ENCODE peak calls at places on chromosomes 7 and 10, in eight cellular contexts. J, P, H, E, L, Q, O and U are unnamed samples.

GRCh38 chr10:120172371-120172770 is 279.8 kb downstream of the SEC23IP start:
- DNase-seq in J (no peak), P (peak; percentile 37), H (no peak), E (no peak), L (no peak), Q (no peak), O (no peak), U (no peak)

GRCh38 chr10:98246911-98247820 is 20.8 kb downstream of the LOXL4 start:
- DNase-seq in J (peak; percentile 13), P (no peak), H (no peak), E (no peak), L (no peak), Q (no peak), O (peak; percentile 84), U (no peak)

GRCh38 chr10:132328738-132329137 is 3.3 kb upstream of the LRRC27 start:
- DNase-seq in J (peak; percentile 36), P (no peak), H (no peak), E (no peak), L (no peak), Q (no peak), O (no peak), U (no peak)

GRCh38 chr10:29687411-29688160 is 52.8 kb upstream of the SVIL start:
- DNase-seq in J (peak; percentile 49), P (no peak), H (no peak), E (peak; percentile 45), L (no peak), Q (no peak), O (peak; percentile 25), U (no peak)

GRCh38 chr10:64738462-64738861 is 1217.3 kb downstream of the REEP3 start:
- DNase-seq in J (no peak), P (no peak), H (no peak), E (no peak), L (no peak), Q (no peak), O (no peak), U (no peak)

GRCh38 chr10:97278491-97278989 is 13.9 kb downstream of the ARHGAP19 start:
- DNase-seq in J (peak; percentile 94), P (peak; percentile 46), H (no peak), E (peak; percentile 80), L (no peak), Q (peak; percentile 46), O (peak; percentile 93), U (no peak)

GRCh38 chr7:40937879-40938278 is 765.0 kb downstream of the INHBA start:
- DNase-seq in J (no peak), P (no peak), H (no peak), E (no peak), L (no peak), Q (no peak), O (no peak), U (no peak)

GRCh38 chr10:17061418-17061817 is 68.2 kb downstream of the CUBN start:
- DNase-seq in J (peak; percentile 30), P (peak; percentile 64), H (no peak), E (no peak), L (no peak), Q (no peak), O (peak; percentile 49), U (no peak)

GRCh38 chr7:17298840-17299476 is 506 bp downstream of the AHR start:
- DNase-seq in J (peak; percentile 42), P (no peak), H (peak; percentile 46), E (peak; percentile 49), L (peak; percentile 45), Q (peak; percentile 50), O (peak; percentile 12), U (peak; percentile 55)

GRCh38 chr7:157018997-157019591 is 8.6 kb upstream of the MNX1 start:
- DNase-seq in J (no peak), P (no peak), H (no peak), E (no peak), L (no peak), Q (peak; percentile 52), O (no peak), U (no peak)

GRCh38 chr7:121198502-121198901 is 130.3 kb upstream of the WNT16 start:
- DNase-seq in J (no peak), P (no peak), H (no peak), E (no peak), L (no peak), Q (no peak), O (no peak), U (no peak)

GRCh38 chr10:80460399-80461207 is 6.5 kb downstream of the TSPAN14 start:
- DNase-seq in J (peak; percentile 61), P (no peak), H (no peak), E (peak; percentile 29), L (peak; percentile 67), Q (no peak), O (peak; percentile 63), U (peak; percentile 77)

GRCh38 chr10:50605280-50606270 is 18.2 kb downstream of the SGMS1 start:
- DNase-seq in J (peak; percentile 98), P (peak; percentile 92), H (no peak), E (no peak), L (no peak), Q (peak; percentile 21), O (peak; percentile 98), U (no peak)

GRCh38 chr10:103473261-103473671 is 5.8 kb downstream of the CALHM3 start:
- DNase-seq in J (no peak), P (no peak), H (no peak), E (no peak), L (no peak), Q (no peak), O (no peak), U (no peak)

GRCh38 chr7:25619963-25620799 is 391.9 kb upstream of the NPVF start:
- DNase-seq in J (peak; percentile 35), P (no peak), H (no peak), E (peak; percentile 82), L (no peak), Q (no peak), O (no peak), U (no peak)

GRCh38 chr7:117830422-117830954 is 42.8 kb downstream of the CTTNBP2 start:
- DNase-seq in J (no peak), P (no peak), H (no peak), E (peak; percentile 39), L (no peak), Q (no peak), O (no peak), U (no peak)

GRCh38 chr7:107966701-107967100 is 36.3 kb downstream of the LAMB1 start:
- DNase-seq in J (peak; percentile 87), P (peak; percentile 93), H (no peak), E (no peak), L (no peak), Q (no peak), O (peak; percentile 85), U (no peak)
- TF ChIP-seq CTCF in J (peak; percentile 14), P (peak; percentile 44), H (no peak), E (no peak), L (no peak), Q (no peak), O (no peak), U (no peak)

DNA sequence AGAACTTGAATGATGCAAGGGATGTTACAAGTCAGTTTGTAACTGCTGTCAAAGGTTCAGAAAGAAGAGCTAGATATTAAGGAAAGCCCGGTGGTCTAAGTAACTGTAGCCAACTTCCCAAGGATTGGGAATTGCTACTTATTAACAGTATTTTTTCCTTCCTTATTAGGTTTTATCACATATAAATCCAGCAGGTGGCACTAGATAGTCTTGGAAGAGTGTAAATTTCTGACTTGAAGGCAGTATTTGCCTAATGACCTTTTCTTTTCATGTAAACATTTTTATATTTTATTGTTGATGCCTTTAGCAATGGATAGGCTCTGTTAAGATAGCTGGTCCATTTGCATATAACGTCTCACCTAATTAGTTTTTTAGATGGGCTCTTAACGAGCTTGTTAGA is 51.2 kb downstream of the ANLN start:
- DNase-seq in J (peak; percentile 64), P (no peak), H (no peak), E (peak; percentile 55), L (no peak), Q (peak; percentile 10), O (peak; percentile 46), U (no peak)
- TF ChIP-seq CTCF in J (peak; percentile 54), P (no peak), H (peak; percentile 24), E (peak; percentile 59), L (peak; percentile 59), Q (no peak), O (peak; percentile 56), U (peak; percentile 72)

GRCh38 chr7:132577206-132578049 is 1.2 kb upstream of the PLXNA4 start:
- DNase-seq in J (peak; percentile 80), P (peak; percentile 24), H (no peak), E (peak; percentile 81), L (peak; percentile 74), Q (peak; percentile 39), O (peak; percentile 16), U (peak; percentile 54)

GRCh38 chr7:132578050-132578370 is 1.7 kb upstream of the PLXNA4 start:
- DNase-seq in J (no peak), P (no peak), H (no peak), E (no peak), L (no peak), Q (no peak), O (no peak), U (no peak)

GRCh38 chr7:132579260-132579899 is 3.1 kb upstream of the PLXNA4 start:
- DNase-seq in J (no peak), P (no peak), H (no peak), E (no peak), L (no peak), Q (no peak), O (no peak), U (no peak)

GRCh38 chr7:132580277-132580676 is 4.0 kb upstream of the PLXNA4 start:
- DNase-seq in J (peak; percentile 11), P (no peak), H (no peak), E (no peak), L (no peak), Q (no peak), O (no peak), U (no peak)

DNA sequence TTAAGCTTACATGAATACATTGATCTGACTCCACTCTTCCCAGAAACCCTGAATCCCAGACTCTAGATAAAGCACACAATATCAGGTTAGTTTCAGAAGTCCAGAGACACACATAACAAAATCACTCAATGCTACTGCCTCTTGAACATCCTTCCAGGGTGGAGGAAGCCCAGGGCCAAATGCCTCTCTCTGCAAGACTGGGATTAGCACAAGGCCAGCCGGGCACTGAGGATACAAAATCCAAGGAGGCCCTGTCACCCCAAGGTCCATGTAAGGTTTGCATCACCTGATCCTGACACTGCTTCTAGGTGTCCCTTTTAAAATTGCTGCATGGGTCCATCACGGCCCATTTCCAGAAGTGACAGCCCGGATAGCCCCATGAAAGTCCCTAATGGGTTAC is 2.6 kb upstream of the PLXNA4 start:
- DNase-seq in J (no peak), P (no peak), H (no peak), E (no peak), L (no peak), Q (no peak), O (no peak), U (no peak)
- TF ChIP-seq CTCF in J (no peak), P (no peak), H (no peak), E (no peak), L (no peak), Q (no peak), O (no peak), U (no peak)

DNA sequence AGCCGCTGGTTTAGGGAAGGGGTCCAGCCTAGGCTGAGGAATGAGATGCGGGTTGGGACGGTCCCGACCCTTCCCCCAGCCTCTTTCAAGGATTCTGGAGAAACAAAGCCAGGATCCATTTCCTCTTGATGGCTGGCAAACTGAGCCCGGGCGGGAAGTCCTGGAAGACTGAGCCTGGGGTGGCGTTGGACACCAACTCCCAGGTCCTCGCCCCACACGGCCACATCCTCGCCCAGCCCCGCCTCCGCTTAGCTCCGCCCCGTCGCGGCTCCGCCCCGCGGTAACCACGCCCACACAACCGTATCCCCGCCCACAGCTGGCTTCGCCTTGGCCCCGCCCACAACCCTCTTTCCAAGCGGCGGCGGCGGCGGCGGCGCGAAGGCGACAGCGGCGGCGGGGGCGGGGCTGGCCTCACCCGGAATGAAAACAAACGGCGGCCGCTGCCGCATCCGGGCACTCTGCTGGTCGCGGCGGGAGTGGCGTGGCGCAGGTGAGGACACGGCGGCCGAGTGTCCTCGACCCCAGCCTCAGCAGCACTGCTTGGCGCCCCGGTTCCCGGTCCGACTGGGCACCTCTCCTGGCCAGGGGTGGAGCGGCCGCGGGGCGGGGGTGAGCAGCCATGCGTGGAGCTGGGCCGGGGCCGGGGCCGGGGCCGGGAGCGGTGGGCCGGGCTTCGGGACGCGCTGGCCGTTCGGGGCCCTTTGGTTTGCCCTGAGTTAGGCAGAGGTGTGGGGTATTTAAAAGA is at the start of gene NUB1:
- DNase-seq in J (peak; percentile 85), P (peak; percentile 75), H (peak; percentile 87), E (peak; percentile 89), L (peak; percentile 93), Q (peak; percentile 89), O (peak; percentile 74), U (peak; percentile 96)
- TF ChIP-seq CTCF in J (no peak), P (no peak), H (no peak), E (no peak), L (peak; percentile 33), Q (no peak), O (no peak), U (peak; percentile 6)